ENCODE peak calls at places on chromosomes 3 and 15, in ten cellular contexts. G, I, L, U, P, S, M, O, A and W are unnamed samples.

GRCh38 chr15:91183630-91184029 is 83.6 kb downstream of the SV2B start:
- DNase-seq in U (no peak), L (no peak), G (no peak), P (no peak), M (no peak), I (no peak), S (no peak), O (no peak), A (no peak), W (no peak)

GRCh38 chr3:15820911-15821310 is 23.1 kb upstream of the ANKRD28 start:
- DNase-seq in I (no peak), G (no peak), M (no peak), A (no peak), P (peak), O (no peak), S (no peak), U (no peak), L (no peak), W (no peak)

GRCh38 chr3:13513051-13513912 is 33.2 kb downstream of the HDAC11 start:
- DNase-seq in L (no peak), P (peak), A (peak), S (no peak), U (no peak), I (peak), G (no peak), O (peak), M (peak), W (no peak)

GRCh38 chr3:193680220-193680619 is 87.2 kb downstream of the OPA1 start:
- DNase-seq in L (no peak), M (no peak), O (no peak), P (peak), I (no peak), U (no peak), S (no peak), G (no peak), A (no peak), W (no peak)

GRCh38 chr15:101001796-101002195 is 82.6 kb downstream of the LRRK1 start:
- DNase-seq in U (no peak), L (peak), M (no peak), I (no peak), S (no peak), P (no peak), A (no peak), O (no peak), G (no peak), W (no peak)

GRCh38 chr3:62493116-62493801 is 119.9 kb upstream of the FEZF2 start:
- DNase-seq in L (no peak), M (no peak), G (no peak), A (no peak), P (peak), U (no peak), S (no peak), O (no peak), I (peak), W (no peak)

GRCh38 chr3:197737319-197737649 is 580 bp upstream of the RUBCN start:
- DNase-seq in O (no peak), L (no peak), P (no peak), G (no peak), S (no peak), M (no peak), U (no peak), I (no peak), A (no peak), W (no peak)

GRCh38 chr3:116148881-116149530 is 296.3 kb downstream of the LSAMP start:
- DNase-seq in S (no peak), G (no peak), P (no peak), O (no peak), I (no peak), L (no peak), U (no peak), M (no peak), A (no peak), W (no peak)

GRCh38 chr3:8822141-8822540 is 52.7 kb upstream of the OXTR start:
- DNase-seq in P (peak), O (no peak), L (no peak), I (peak), M (peak), U (no peak), A (no peak), S (no peak), G (no peak), W (no peak)

GRCh38 chr3:195140410-195140809 is 130.5 kb downstream of the XXYLT1 start:
- DNase-seq in G (no peak), U (no peak), S (no peak), L (no peak), A (no peak), P (no peak), I (no peak), O (no peak), M (no peak), W (no peak)

GRCh38 chr3:152051501-152052404 is 178.3 kb downstream of the SUCNR1 start:
- DNase-seq in G (no peak), S (no peak), U (no peak), L (no peak), M (no peak), O (no peak), A (no peak), I (peak), P (peak), W (no peak)

GRCh38 chr3:123706871-123707270 is 122.0 kb upstream of the HACD2 start:
- DNase-seq in U (no peak), O (no peak), A (no peak), M (no peak), S (no peak), P (peak), L (no peak), I (no peak), G (no peak), W (no peak)

GRCh38 chr3:190677001-190677400 is 163.1 kb downstream of the IL1RAP start:
- DNase-seq in A (no peak), M (no peak), P (no peak), I (no peak), S (no peak), O (no peak), L (no peak), U (no peak), G (no peak), W (no peak)

GRCh38 chr3:25259871-25260270 is 168.2 kb upstream of the RARB start:
- DNase-seq in L (no peak), S (no peak), G (no peak), P (peak), A (no peak), U (no peak), I (no peak), O (no peak), M (no peak), W (no peak)

GRCh38 chr15:71730277-71731144 is 79.8 kb upstream of the NR2E3 start:
- DNase-seq in M (peak), A (peak), I (peak), O (no peak), P (peak), S (peak), G (no peak), L (peak), U (no peak), W (peak)

GRCh38 chr15:99006904-99007495 is 592 bp downstream of the PGPEP1L start:
- DNase-seq in P (no peak), A (no peak), I (no peak), U (no peak), O (no peak), L (no peak), G (no peak), M (no peak), S (no peak), W (no peak)

GRCh38 chr3:36597422-36597821 is 166.9 kb downstream of the DCLK3 start:
- DNase-seq in G (no peak), S (peak), L (no peak), U (no peak), A (no peak), I (peak), M (no peak), O (no peak), P (peak), W (no peak)

GRCh38 chr15:60508442-60508841 is 29.5 kb upstream of the ICE2 start:
- DNase-seq in P (no peak), A (no peak), O (no peak), G (no peak), U (no peak), M (no peak), L (no peak), I (no peak), S (no peak), W (no peak)

GRCh38 chr3:80688814-80689213 is 921.0 kb upstream of the ROBO1 start:
- DNase-seq in S (no peak), I (peak), M (peak), L (no peak), A (no peak), U (no peak), P (peak), O (no peak), G (no peak), W (no peak)

GRCh38 chr3:180911876-180912303 is 580 bp upstream of the FXR1 start:
- DNase-seq in U (no peak), P (no peak), I (no peak), G (no peak), A (no peak), L (no peak), O (no peak), M (no peak), S (no peak), W (no peak)

GRCh38 chr15:59174161-59174845 is 32.3 kb upstream of the LDHAL6B start:
- DNase-seq in G (no peak), A (no peak), P (no peak), L (no peak), I (no peak), S (no peak), O (no peak), U (no peak), M (no peak), W (no peak)

GRCh38 chr3:138326866-138327595 is 2.6 kb downstream of the NME9 start:
- DNase-seq in A (no peak), O (no peak), M (no peak), I (no peak), G (no peak), P (no peak), S (no peak), L (no peak), U (no peak), W (no peak)

GRCh38 chr3:38281895-38282686 is at the start of gene SLC22A14:
- DNase-seq in L (peak), G (no peak), O (no peak), A (no peak), M (no peak), I (no peak), S (no peak), U (no peak), P (no peak), W (no peak)
- TF ChIP-seq CTCF in L (peak), G (no peak), O (no peak), A (no peak), M (no peak), I (no peak), S (peak), U (no peak), P (peak), W (peak)

GRCh38 chr3:56969851-56970250 is 90.6 kb upstream of the SPATA12 start:
- DNase-seq in A (no peak), G (no peak), U (no peak), L (no peak), S (no peak), O (no peak), I (peak), P (no peak), M (no peak), W (no peak)
- TF ChIP-seq CTCF in A (no peak), G (no peak), U (no peak), L (no peak), S (no peak), O (no peak), I (no peak), P (no peak), M (no peak), W (no peak)

GRCh38 chr15:49606594-49606993 is 14.0 kb downstream of the FAM227B start:
- DNase-seq in L (no peak), S (no peak), I (no peak), M (no peak), P (peak), G (no peak), O (no peak), U (no peak), A (no peak), W (no peak)
- TF ChIP-seq CTCF in L (peak), S (no peak), I (peak), M (no peak), P (peak), G (no peak), O (peak), U (no peak), A (no peak), W (no peak)

DNA sequence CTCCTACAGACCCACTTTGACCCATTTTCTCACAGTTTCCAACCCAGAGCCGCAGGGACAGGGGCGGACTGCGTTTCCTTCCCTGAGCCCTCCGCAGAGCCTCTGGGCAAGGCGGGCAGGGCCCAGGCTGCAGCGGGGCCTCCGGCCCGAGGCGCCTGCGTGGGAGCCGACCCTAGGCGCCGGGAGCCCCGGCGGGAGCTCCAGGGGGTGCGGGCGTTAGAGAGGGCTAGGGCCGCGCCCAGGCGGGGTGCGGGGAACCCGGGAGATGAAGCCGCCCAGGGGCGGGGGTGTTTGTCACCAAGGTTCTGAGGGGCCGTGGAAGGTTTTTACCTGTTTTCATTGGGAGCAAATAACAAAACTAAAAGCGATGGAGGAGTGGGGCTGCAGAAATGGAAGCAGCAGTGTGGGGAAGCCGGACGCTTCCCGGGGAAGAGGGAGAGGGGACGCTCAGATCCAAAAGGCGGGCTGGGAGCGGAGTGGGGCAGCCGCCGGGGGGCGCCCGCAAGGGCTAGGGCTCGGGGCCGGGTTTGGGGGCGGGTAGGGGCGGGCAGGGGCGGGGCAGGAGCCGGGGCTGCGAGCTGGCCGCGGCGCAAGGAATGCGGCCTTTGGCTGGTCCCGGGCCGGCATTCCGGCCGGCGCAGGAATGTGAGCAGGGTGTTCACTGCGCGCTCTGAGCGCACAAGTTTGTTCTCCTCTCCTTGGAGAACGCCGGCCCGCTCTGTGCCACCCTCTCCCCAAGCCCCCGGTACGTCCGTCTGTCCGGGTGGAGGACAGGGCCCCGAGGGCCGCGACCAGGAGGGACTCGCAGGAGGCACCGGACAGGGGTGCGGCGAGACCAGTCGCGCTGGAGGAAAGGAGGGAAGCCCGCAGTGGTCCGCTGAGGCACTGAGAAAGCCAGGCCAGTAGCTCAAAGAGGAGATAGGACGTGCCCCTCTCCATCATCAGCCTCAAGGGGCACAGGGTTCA is 61.1 kb downstream of the AMOTL2 start:
- DNase-seq in O (no peak), M (peak), I (peak), G (no peak), S (no peak), U (no peak), L (peak), A (peak), P (peak), W (peak)
- TF ChIP-seq CTCF in O (peak), M (peak), I (peak), G (peak), S (peak), U (no peak), L (peak), A (peak), P (peak), W (peak)

DNA sequence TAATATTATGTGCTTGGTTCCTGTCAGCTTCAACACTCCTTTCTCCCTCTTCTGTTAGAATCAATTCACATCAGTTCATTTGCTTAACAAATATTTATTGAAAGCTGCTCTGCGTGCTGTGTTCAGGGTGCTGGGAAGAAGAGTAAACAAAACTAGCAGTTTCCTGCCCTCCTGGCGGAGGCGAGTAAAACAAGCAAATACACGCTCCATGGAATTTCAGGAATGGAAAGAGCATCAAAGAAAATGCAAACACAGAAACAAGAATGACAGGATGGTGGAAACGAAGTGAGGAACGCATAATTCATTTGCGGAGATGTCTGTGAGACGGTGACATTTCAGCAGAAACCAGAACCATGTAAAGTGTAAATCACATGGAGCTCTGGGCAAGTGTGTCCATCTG is 49.4 kb upstream of the SPTSSB start:
- DNase-seq in U (no peak), S (no peak), G (no peak), I (no peak), A (no peak), O (no peak), M (peak), L (peak), P (peak), W (peak)
- TF ChIP-seq CTCF in U (no peak), S (no peak), G (no peak), I (no peak), A (no peak), O (no peak), M (no peak), L (peak), P (peak), W (no peak)

DNA sequence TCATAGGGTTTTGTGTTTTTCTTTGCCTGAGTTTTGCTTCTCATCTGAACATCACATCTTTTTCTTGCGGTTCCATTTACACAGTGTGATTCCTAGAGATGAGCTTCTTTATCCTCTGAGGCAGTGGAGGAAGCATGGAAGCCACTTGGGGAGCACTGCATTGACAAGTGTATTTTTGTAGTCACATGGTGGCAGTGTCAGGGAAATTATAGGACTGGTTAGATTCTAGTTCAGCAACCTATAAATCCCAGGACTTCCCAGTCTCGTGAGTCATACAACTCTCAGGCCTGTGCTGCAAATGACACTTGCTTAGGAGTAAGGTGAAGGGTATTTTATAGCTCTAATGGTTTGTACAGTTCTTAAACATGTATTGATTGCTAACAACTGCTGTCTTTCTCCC is 58.4 kb downstream of the RBM6 start:
- DNase-seq in U (no peak), M (peak), I (peak), G (no peak), O (peak), S (no peak), P (peak), L (no peak), A (no peak), W (no peak)
- TF ChIP-seq CTCF in U (no peak), M (no peak), I (no peak), G (no peak), O (no peak), S (no peak), P (no peak), L (no peak), A (no peak), W (no peak)

GRCh38 chr3:125142418-125142778 is 70.2 kb downstream of the SLC12A8 start:
- DNase-seq in L (no peak), I (no peak), G (no peak), O (no peak), A (no peak), M (no peak), U (no peak), P (no peak), S (no peak), W (no peak)

GRCh38 chr3:125140011-125140813 is 72.3 kb downstream of the SLC12A8 start:
- DNase-seq in S (peak), O (no peak), I (peak), G (no peak), M (peak), U (no peak), L (no peak), P (peak), A (no peak), W (no peak)

GRCh38 chr3:125140817-125141595 is 71.5 kb downstream of the SLC12A8 start:
- DNase-seq in G (no peak), S (no peak), A (no peak), P (peak), U (no peak), M (no peak), O (no peak), I (no peak), L (no peak), W (no peak)

GRCh38 chr3:125143538-125143937 is 69.0 kb downstream of the SLC12A8 start:
- DNase-seq in S (no peak), G (no peak), A (no peak), L (no peak), I (peak), P (no peak), U (no peak), O (no peak), M (peak), W (no peak)

DNA sequence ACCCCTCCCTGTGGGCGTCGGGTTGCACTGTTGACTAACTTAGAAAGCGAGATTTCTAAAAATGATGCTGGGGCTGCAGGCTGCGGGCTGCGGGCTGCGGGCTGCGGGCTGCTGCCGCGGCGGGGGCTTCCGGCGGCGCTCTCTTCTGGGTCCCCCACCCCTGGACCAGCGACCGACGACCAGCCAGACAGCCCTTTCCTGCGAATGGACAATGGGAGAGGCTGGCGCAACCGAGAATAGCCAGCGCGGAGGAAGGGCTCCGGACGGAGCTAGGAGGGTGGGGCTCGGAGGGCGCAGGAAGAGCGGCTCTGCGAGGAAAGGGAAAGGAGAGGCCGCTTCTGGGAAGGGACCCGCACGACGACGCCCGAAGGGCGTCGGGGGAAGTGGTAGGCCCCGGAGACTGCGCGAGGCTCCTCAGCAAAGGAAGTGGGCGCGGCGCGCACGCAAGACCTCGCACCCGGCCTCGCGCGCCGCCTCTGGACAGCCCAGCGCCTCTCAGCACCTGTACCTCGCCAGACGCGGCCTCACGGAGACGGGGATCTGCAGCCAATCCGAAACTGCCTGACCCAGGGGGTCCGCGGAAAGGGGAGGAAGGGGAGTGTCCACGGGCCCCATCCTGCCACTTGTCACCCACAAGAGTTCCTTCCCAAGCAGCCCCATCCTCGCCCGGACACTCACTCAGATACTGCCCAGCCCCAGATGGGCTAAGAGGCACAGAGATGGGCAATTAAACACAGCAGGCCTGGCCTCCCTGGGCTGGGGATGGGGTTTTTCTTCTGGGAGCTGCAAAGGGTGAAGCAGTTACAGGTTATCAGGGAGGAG is 70.7 kb downstream of the SLC12A8 start:
- DNase-seq in U (no peak), A (no peak), G (no peak), P (peak), L (peak), M (no peak), O (no peak), I (no peak), S (no peak), W (peak)
- TF ChIP-seq CTCF in U (no peak), A (peak), G (peak), P (peak), L (peak), M (no peak), O (peak), I (peak), S (no peak), W (no peak)

DNA sequence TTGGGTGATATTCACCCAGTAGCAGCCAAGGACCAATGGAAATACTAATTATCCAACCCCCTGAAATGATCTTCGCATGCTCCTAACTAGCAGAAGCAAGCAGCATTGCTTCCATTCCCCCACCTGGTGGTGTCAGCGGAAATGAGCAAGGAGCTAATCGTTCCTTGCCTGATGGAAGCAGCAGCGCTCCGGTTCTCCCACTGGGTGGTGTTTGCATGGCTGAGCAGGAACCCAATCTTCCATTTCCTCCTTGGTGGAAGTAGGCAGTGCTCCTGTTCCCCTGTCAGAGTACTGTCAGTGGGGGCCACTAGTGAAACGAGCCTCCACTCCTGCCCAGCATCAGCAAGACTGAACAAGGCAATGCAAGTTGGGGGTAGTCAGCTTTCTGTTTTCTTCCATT is 311.5 kb downstream of the CACNA2D3 start:
- DNase-seq in P (no peak), U (no peak), A (no peak), M (no peak), L (peak), G (no peak), O (no peak), I (no peak), S (no peak), W (peak)
- TF ChIP-seq CTCF in P (no peak), U (no peak), A (no peak), M (no peak), L (peak), G (no peak), O (no peak), I (no peak), S (peak), W (peak)